ENCODE peak calls at places on chromosomes 16 and 17, in seven cellular contexts. One of them, this sample, is unnamed.

GRCh38 chr16:68668266-68668665 is 23.2 kb downstream of the CDH3 start:
- DNase-seq in EL: peak
- DNase-seq in stimulated activated CD4-positive, alpha-beta T cell treated with anti-CD3 and anti-CD28 coated beads, Interleukin-4, amount 100 ng/mL, for 48 hours: peak
- DNase-seq in NCI-H226: peak
- DNase-seq in SW 1271: no peak
- DNase-seq in naive thymus-derived CD8-positive, alpha-beta T cell: no peak
- DNase-seq in K562: no peak
- DNase-seq in this sample: peak

GRCh38 chr17:49676276-49676868 is 1.5 kb downstream of the SPOP start:
- DNase-seq in EL: peak
- DNase-seq in stimulated activated CD4-positive, alpha-beta T cell treated with anti-CD3 and anti-CD28 coated beads, Interleukin-4, amount 100 ng/mL, for 48 hours: no peak
- DNase-seq in NCI-H226: no peak
- DNase-seq in SW 1271: no peak
- DNase-seq in naive thymus-derived CD8-positive, alpha-beta T cell: peak
- DNase-seq in K562: peak
- DNase-seq in this sample: no peak

GRCh38 chr17:8140413-8141029 is 11.7 kb downstream of the PER1 start:
- DNase-seq in EL: no peak
- DNase-seq in stimulated activated CD4-positive, alpha-beta T cell treated with anti-CD3 and anti-CD28 coated beads, Interleukin-4, amount 100 ng/mL, for 48 hours: no peak
- DNase-seq in NCI-H226: no peak
- DNase-seq in SW 1271: no peak
- DNase-seq in naive thymus-derived CD8-positive, alpha-beta T cell: peak
- DNase-seq in K562: no peak
- DNase-seq in this sample: no peak

GRCh38 chr17:30819941-30820705 is 4.4 kb downstream of the CRLF3 start:
- DNase-seq in EL: no peak
- DNase-seq in stimulated activated CD4-positive, alpha-beta T cell treated with anti-CD3 and anti-CD28 coated beads, Interleukin-4, amount 100 ng/mL, for 48 hours: no peak
- DNase-seq in NCI-H226: no peak
- DNase-seq in SW 1271: no peak
- DNase-seq in naive thymus-derived CD8-positive, alpha-beta T cell: no peak
- DNase-seq in K562: no peak
- DNase-seq in this sample: no peak

GRCh38 chr16:4392382-4393242 is 21.0 kb downstream of the VASN start:
- DNase-seq in EL: peak
- DNase-seq in stimulated activated CD4-positive, alpha-beta T cell treated with anti-CD3 and anti-CD28 coated beads, Interleukin-4, amount 100 ng/mL, for 48 hours: no peak
- DNase-seq in NCI-H226: peak
- DNase-seq in SW 1271: no peak
- DNase-seq in naive thymus-derived CD8-positive, alpha-beta T cell: no peak
- DNase-seq in K562: no peak
- DNase-seq in this sample: peak

GRCh38 chr17:80394629-80395216 is 20.2 kb upstream of the ENDOV start:
- DNase-seq in EL: no peak
- DNase-seq in stimulated activated CD4-positive, alpha-beta T cell treated with anti-CD3 and anti-CD28 coated beads, Interleukin-4, amount 100 ng/mL, for 48 hours: no peak
- DNase-seq in NCI-H226: no peak
- DNase-seq in SW 1271: no peak
- DNase-seq in naive thymus-derived CD8-positive, alpha-beta T cell: no peak
- DNase-seq in K562: no peak
- DNase-seq in this sample: no peak

GRCh38 chr16:57892041-57892440 is 78.9 kb downstream of the CNGB1 start:
- DNase-seq in EL: peak
- DNase-seq in stimulated activated CD4-positive, alpha-beta T cell treated with anti-CD3 and anti-CD28 coated beads, Interleukin-4, amount 100 ng/mL, for 48 hours: no peak
- DNase-seq in NCI-H226: no peak
- DNase-seq in SW 1271: no peak
- DNase-seq in naive thymus-derived CD8-positive, alpha-beta T cell: no peak
- DNase-seq in K562: no peak
- DNase-seq in this sample: peak

GRCh38 chr17:74513987-74514631 is 17.2 kb downstream of the CD300LB start:
- DNase-seq in EL: peak
- DNase-seq in stimulated activated CD4-positive, alpha-beta T cell treated with anti-CD3 and anti-CD28 coated beads, Interleukin-4, amount 100 ng/mL, for 48 hours: no peak
- DNase-seq in NCI-H226: no peak
- DNase-seq in SW 1271: no peak
- DNase-seq in naive thymus-derived CD8-positive, alpha-beta T cell: peak
- DNase-seq in K562: peak
- DNase-seq in this sample: peak

GRCh38 chr17:28973414-28973813 is 22.1 kb upstream of the PHF12 start:
- DNase-seq in EL: peak
- DNase-seq in stimulated activated CD4-positive, alpha-beta T cell treated with anti-CD3 and anti-CD28 coated beads, Interleukin-4, amount 100 ng/mL, for 48 hours: no peak
- DNase-seq in NCI-H226: peak
- DNase-seq in SW 1271: no peak
- DNase-seq in naive thymus-derived CD8-positive, alpha-beta T cell: no peak
- DNase-seq in K562: no peak
- DNase-seq in this sample: no peak

GRCh38 chr17:9199474-9200196 is 178.3 kb downstream of the NTN1 start:
- DNase-seq in EL: no peak
- DNase-seq in stimulated activated CD4-positive, alpha-beta T cell treated with anti-CD3 and anti-CD28 coated beads, Interleukin-4, amount 100 ng/mL, for 48 hours: no peak
- DNase-seq in NCI-H226: no peak
- DNase-seq in SW 1271: no peak
- DNase-seq in naive thymus-derived CD8-positive, alpha-beta T cell: no peak
- DNase-seq in K562: peak
- DNase-seq in this sample: no peak

GRCh38 chr16:88969361-88969831 is 7.6 kb downstream of the CBFA2T3 start:
- DNase-seq in EL: no peak
- DNase-seq in stimulated activated CD4-positive, alpha-beta T cell treated with anti-CD3 and anti-CD28 coated beads, Interleukin-4, amount 100 ng/mL, for 48 hours: no peak
- DNase-seq in NCI-H226: no peak
- DNase-seq in SW 1271: no peak
- DNase-seq in naive thymus-derived CD8-positive, alpha-beta T cell: no peak
- DNase-seq in K562: no peak
- DNase-seq in this sample: no peak

GRCh38 chr16:53518550-53519416 is 15.8 kb upstream of the AKTIP start:
- DNase-seq in EL: peak
- DNase-seq in stimulated activated CD4-positive, alpha-beta T cell treated with anti-CD3 and anti-CD28 coated beads, Interleukin-4, amount 100 ng/mL, for 48 hours: peak
- DNase-seq in NCI-H226: no peak
- DNase-seq in SW 1271: no peak
- DNase-seq in naive thymus-derived CD8-positive, alpha-beta T cell: peak
- DNase-seq in K562: peak
- DNase-seq in this sample: no peak

GRCh38 chr16:53504665-53505064 is 1.7 kb upstream of the AKTIP start:
- DNase-seq in EL: peak
- DNase-seq in stimulated activated CD4-positive, alpha-beta T cell treated with anti-CD3 and anti-CD28 coated beads, Interleukin-4, amount 100 ng/mL, for 48 hours: no peak
- DNase-seq in NCI-H226: no peak
- DNase-seq in SW 1271: no peak
- DNase-seq in naive thymus-derived CD8-positive, alpha-beta T cell: no peak
- DNase-seq in K562: no peak
- DNase-seq in this sample: peak

GRCh38 chr16:75559564-75560372 is 3.7 kb upstream of the TMEM231 start:
- DNase-seq in EL: peak
- DNase-seq in stimulated activated CD4-positive, alpha-beta T cell treated with anti-CD3 and anti-CD28 coated beads, Interleukin-4, amount 100 ng/mL, for 48 hours: no peak
- DNase-seq in NCI-H226: no peak
- DNase-seq in SW 1271: no peak
- DNase-seq in naive thymus-derived CD8-positive, alpha-beta T cell: no peak
- DNase-seq in K562: peak
- DNase-seq in this sample: peak

GRCh38 chr16:4332083-4332482 is 16.2 kb downstream of the GLIS2 start:
- DNase-seq in EL: no peak
- DNase-seq in stimulated activated CD4-positive, alpha-beta T cell treated with anti-CD3 and anti-CD28 coated beads, Interleukin-4, amount 100 ng/mL, for 48 hours: no peak
- DNase-seq in NCI-H226: no peak
- DNase-seq in SW 1271: no peak
- DNase-seq in naive thymus-derived CD8-positive, alpha-beta T cell: no peak
- DNase-seq in K562: no peak
- DNase-seq in this sample: no peak

GRCh38 chr16:88642881-88643545 is 4.6 kb downstream of the IL17C start:
- DNase-seq in EL: no peak
- DNase-seq in stimulated activated CD4-positive, alpha-beta T cell treated with anti-CD3 and anti-CD28 coated beads, Interleukin-4, amount 100 ng/mL, for 48 hours: no peak
- DNase-seq in NCI-H226: no peak
- DNase-seq in SW 1271: no peak
- DNase-seq in naive thymus-derived CD8-positive, alpha-beta T cell: no peak
- DNase-seq in K562: no peak
- DNase-seq in this sample: no peak

GRCh38 chr17:15663176-15663575 is 20.9 kb downstream of the TRIM16 start:
- DNase-seq in EL: no peak
- DNase-seq in stimulated activated CD4-positive, alpha-beta T cell treated with anti-CD3 and anti-CD28 coated beads, Interleukin-4, amount 100 ng/mL, for 48 hours: no peak
- DNase-seq in NCI-H226: no peak
- DNase-seq in SW 1271: no peak
- DNase-seq in naive thymus-derived CD8-positive, alpha-beta T cell: no peak
- DNase-seq in K562: no peak
- DNase-seq in this sample: no peak

GRCh38 chr16:81313731-81314602 is 795 bp upstream of the GAN start:
- DNase-seq in EL: peak
- DNase-seq in stimulated activated CD4-positive, alpha-beta T cell treated with anti-CD3 and anti-CD28 coated beads, Interleukin-4, amount 100 ng/mL, for 48 hours: no peak
- DNase-seq in NCI-H226: no peak
- DNase-seq in SW 1271: no peak
- DNase-seq in naive thymus-derived CD8-positive, alpha-beta T cell: no peak
- DNase-seq in K562: peak
- DNase-seq in this sample: no peak